ENCODE peak calls at places on chromosomes 4 and X, in seven cellular contexts. V is heart left ventricle, C is stomach, S is tibial artery, L is body of pancreas, I is neuronal stem cell, M is hepatocyte. D is an unnamed sample. For H3K4me1 and H3K36me3, the result is how much of the 10 kb centered on the place peaks cover.

GRCh38 chr4:145840162-145840768 is 98.4 kb downstream of the ZNF827 start:
- DNase-seq in L (no peak), I (no peak), V (no peak), M (peak), S (no peak), C (no peak), D (peak)

GRCh38 chrX:19883878-19884277 is 3.5 kb downstream of the SH3KBP1 start:
- DNase-seq in S (no peak), C (no peak), L (no peak), M (no peak), V (no peak), I (no peak), D (no peak)

GRCh38 chr4:181688886-181689285 is 554.3 kb upstream of the TENM3 start:
- DNase-seq in S (no peak), C (no peak), M (no peak), I (no peak), L (no peak), V (no peak), D (no peak)

GRCh38 chr4:38876636-38877035 is 9.0 kb downstream of the FAM114A1 start:
- DNase-seq in C (no peak), L (no peak), V (no peak), I (no peak), S (no peak), M (no peak), D (no peak)

GRCh38 chr4:123869517-123870282 is 473.1 kb downstream of the SPRY1 start:
- DNase-seq in M (no peak), L (no peak), S (no peak), C (no peak), V (no peak), I (no peak), D (no peak)

GRCh38 chr4:186227221-186227620 is at the start of gene KLKB1:
- DNase-seq in M (peak), C (no peak), V (no peak), I (no peak), S (no peak), L (no peak), D (peak)

GRCh38 chr4:128827280-128827679 is 17.8 kb downstream of the JADE1 start:
- DNase-seq in S (no peak), L (no peak), C (no peak), V (no peak), I (no peak), M (no peak), D (no peak)

GRCh38 chrX:87299563-87300160 is 217.9 kb upstream of the KLHL4 start:
- DNase-seq in M (peak), I (peak), V (no peak), C (no peak), L (no peak), S (no peak), D (peak)

GRCh38 chr4:164508836-164509235 is 245.1 kb upstream of the SMIM31 start:
- DNase-seq in C (no peak), V (no peak), M (no peak), L (no peak), S (no peak), I (no peak), D (no peak)

GRCh38 chr4:145979160-145979559 is 40.5 kb upstream of the ZNF827 start:
- DNase-seq in L (no peak), I (no peak), M (no peak), S (no peak), V (no peak), C (no peak), D (no peak)

GRCh38 chr4:73662709-73663546 is 42.7 kb upstream of the RASSF6 start:
- DNase-seq in I (no peak), V (no peak), L (no peak), C (no peak), M (peak), S (no peak), D (peak)

GRCh38 chrX:153689654-153690465 is 2.1 kb downstream of the SLC6A8 start:
- DNase-seq in S (no peak), C (no peak), I (no peak), L (no peak), M (no peak), V (no peak), D (no peak)

GRCh38 chr4:158805628-158806471 is 37.0 kb downstream of the FNIP2 start:
- DNase-seq in L (peak), V (no peak), C (peak), M (peak), S (peak), I (no peak), D (no peak)

GRCh38 chr4:57182132-57182874 is 72.1 kb upstream of the IGFBP7 start:
- DNase-seq in V (peak), C (no peak), M (no peak), L (peak), I (no peak), S (peak), D (no peak)

GRCh38 chrX:10576777-10577444 is 43.5 kb downstream of the MID1 start:
- DNase-seq in C (no peak), L (no peak), S (no peak), V (peak), I (no peak), M (no peak), D (no peak)

GRCh38 chr4:87961993-87962791 is 13.3 kb upstream of the SPP1 start:
- DNase-seq in V (no peak), C (no peak), S (no peak), M (peak), I (no peak), L (no peak), D (no peak)

GRCh38 chr4:109764376-109764775 is 34.5 kb upstream of the PLA2G12A start:
- DNase-seq in C (no peak), I (no peak), M (no peak), L (no peak), V (no peak), S (no peak), D (no peak)

GRCh38 chr4:139840773-139841172 is 175.2 kb downstream of the MGST2 start:
- DNase-seq in L (no peak), I (no peak), M (no peak), S (no peak), V (no peak), C (no peak), D (no peak)

GRCh38 chr4:125123710-125124109 is 191.0 kb upstream of the FAT4 start:
- DNase-seq in V (no peak), I (no peak), S (no peak), C (no peak), L (no peak), M (no peak), D (peak)

DNA sequence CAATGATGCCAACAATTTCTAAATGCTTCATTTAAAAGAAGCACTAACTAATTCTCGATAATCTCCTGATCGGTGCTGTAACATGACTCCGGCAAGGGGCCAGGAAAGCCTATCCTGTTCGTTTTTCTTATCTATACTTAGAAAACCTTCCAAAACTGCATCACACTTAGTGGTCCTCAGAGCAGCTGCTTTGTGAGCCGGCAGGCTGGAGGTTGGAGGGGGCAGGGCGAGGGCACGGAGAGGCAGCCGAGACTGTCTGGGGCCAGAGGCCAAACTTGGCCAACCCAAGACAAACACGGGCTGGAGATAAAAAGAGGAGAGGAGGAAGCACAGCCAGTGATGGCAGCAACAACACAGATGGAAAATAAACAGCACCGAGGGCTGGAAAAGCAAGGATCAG is 455.7 kb downstream of the BCOR start:
- DNase-seq in V (peak), C (no peak), S (no peak), M (peak), I (no peak), L (peak), D (no peak)
- H3K27ac ChIP-seq in V (no peak), C (no peak), S (no peak), M (no peak), I (no peak), L (no peak), D (no peak)

GRCh38 chr4:41205130-41205529 is 9.2 kb downstream of the APBB2 start:
- DNase-seq in S (no peak), M (no peak), V (no peak), C (no peak), I (no peak), L (no peak), D (no peak)
- H3K4me1 ChIP-seq in S (under half), M (under half), V (under half), C (half or more), I (under half), L (under half), D (under half)

GRCh38 chr4:76067652-76068286 is 6.7 kb upstream of the ART3 start:
- DNase-seq in S (peak), I (peak), C (peak), V (peak), L (peak), M (peak), D (peak)

GRCh38 chr4:76078033-76078613 is 3.6 kb downstream of the ART3 start:
- DNase-seq in M (no peak), C (no peak), V (no peak), L (no peak), I (no peak), S (no peak), D (no peak)

GRCh38 chr4:76074995-76075600 is 589 bp downstream of the ART3 start:
- DNase-seq in I (no peak), L (no peak), M (no peak), S (no peak), V (no peak), C (no peak), D (no peak)

GRCh38 chr4:76074468-76074867 is at the start of gene ART3:
- DNase-seq in M (no peak), V (peak), I (no peak), C (no peak), S (no peak), L (no peak), D (no peak)

GRCh38 chr4:76072760-76073159 is 1.7 kb upstream of the ART3 start:
- DNase-seq in I (no peak), S (no peak), C (no peak), V (no peak), M (no peak), L (no peak), D (no peak)
- H3K36me3 ChIP-seq in I (under half), S (under half), C (under half), V (under half), M (under half), L (under half), D (under half)

GRCh38 chr4:9901262-9901661 is 119.8 kb downstream of the DRD5 start:
- DNase-seq in V (no peak), L (no peak), C (no peak), M (no peak), S (no peak), I (no peak), D (no peak)
- H3K27ac ChIP-seq in V (no peak), L (no peak), C (no peak), M (no peak), S (no peak), I (no peak), D (no peak)

GRCh38 chrX:40097492-40098263 is at the start of gene BCOR:
- DNase-seq in L (peak), C (peak), S (no peak), V (peak), I (no peak), M (peak), D (peak)
- H3K4me1 ChIP-seq in L (under half), C (half or more), S (under half), V (under half), I (under half), M (under half), D (under half)

D was measured in A673.